ENCODE peak calls at places on chromosomes 11 and 22, in ten cellular contexts. One of them, this sample, is unnamed.

GRCh38 chr11:61702701-61703312 is 22.6 kb downstream of the DAGLA start:
- DNase-seq in GM06990: no peak
- DNase-seq in bronchial epithelial cell: no peak
- DNase-seq in CD4-positive, CD25-positive, alpha-beta regulatory T cell: no peak
- DNase-seq in thoracic aorta: no peak
- DNase-seq in CD8-positive, alpha-beta T cell: no peak
- DNase-seq in left ventricle myocardium inferior: no peak
- DNase-seq in cardiac muscle cell: no peak
- DNase-seq in H1: no peak
- DNase-seq in GM23248: no peak
- DNase-seq in this sample: no peak

GRCh38 chr11:88105952-88106351 is 69.3 kb downstream of the RAB38 start:
- DNase-seq in GM06990: peak; percentile 18
- DNase-seq in bronchial epithelial cell: no peak
- DNase-seq in CD4-positive, CD25-positive, alpha-beta regulatory T cell: no peak
- DNase-seq in thoracic aorta: no peak
- DNase-seq in CD8-positive, alpha-beta T cell: no peak
- DNase-seq in left ventricle myocardium inferior: no peak
- DNase-seq in cardiac muscle cell: no peak
- DNase-seq in H1: no peak
- DNase-seq in GM23248: no peak
- DNase-seq in this sample: no peak

GRCh38 chr11:45238724-45239123 is 47.4 kb downstream of the SYT13 start:
- DNase-seq in GM06990: no peak
- DNase-seq in bronchial epithelial cell: peak; percentile 17
- DNase-seq in CD4-positive, CD25-positive, alpha-beta regulatory T cell: no peak
- DNase-seq in thoracic aorta: no peak
- DNase-seq in CD8-positive, alpha-beta T cell: no peak
- DNase-seq in left ventricle myocardium inferior: no peak
- DNase-seq in cardiac muscle cell: no peak
- DNase-seq in H1: no peak
- DNase-seq in GM23248: peak; percentile 72
- DNase-seq in this sample: no peak

GRCh38 chr11:13261600-13262061 is 16.0 kb upstream of the BMAL1 start:
- DNase-seq in GM06990: no peak
- DNase-seq in bronchial epithelial cell: peak; percentile 94
- DNase-seq in CD4-positive, CD25-positive, alpha-beta regulatory T cell: no peak
- DNase-seq in thoracic aorta: no peak
- DNase-seq in CD8-positive, alpha-beta T cell: no peak
- DNase-seq in left ventricle myocardium inferior: no peak
- DNase-seq in cardiac muscle cell: no peak
- DNase-seq in H1: no peak
- DNase-seq in GM23248: peak; percentile 94
- DNase-seq in this sample: no peak

GRCh38 chr11:77181226-77181625 is 53.2 kb downstream of the MYO7A start:
- DNase-seq in GM06990: no peak
- DNase-seq in bronchial epithelial cell: no peak
- DNase-seq in CD4-positive, CD25-positive, alpha-beta regulatory T cell: no peak
- DNase-seq in thoracic aorta: no peak
- DNase-seq in CD8-positive, alpha-beta T cell: no peak
- DNase-seq in left ventricle myocardium inferior: no peak
- DNase-seq in cardiac muscle cell: no peak
- DNase-seq in H1: no peak
- DNase-seq in GM23248: no peak
- DNase-seq in this sample: no peak

GRCh38 chr22:11605468-11605981 is 3922.5 kb upstream of the OR11H1 start:
- DNase-seq in GM06990: no peak
- DNase-seq in bronchial epithelial cell: no peak
- DNase-seq in CD4-positive, CD25-positive, alpha-beta regulatory T cell: no peak
- DNase-seq in thoracic aorta: no peak
- DNase-seq in CD8-positive, alpha-beta T cell: no peak
- DNase-seq in left ventricle myocardium inferior: no peak
- DNase-seq in cardiac muscle cell: no peak
- DNase-seq in H1: no peak
- DNase-seq in GM23248: no peak
- DNase-seq in this sample: no peak

GRCh38 chr11:112106070-112106469 is 19.4 kb downstream of the SDHD start:
- DNase-seq in GM06990: no peak
- DNase-seq in bronchial epithelial cell: peak; percentile 42
- DNase-seq in CD4-positive, CD25-positive, alpha-beta regulatory T cell: no peak
- DNase-seq in thoracic aorta: no peak
- DNase-seq in CD8-positive, alpha-beta T cell: no peak
- DNase-seq in left ventricle myocardium inferior: no peak
- DNase-seq in cardiac muscle cell: no peak
- DNase-seq in H1: no peak
- DNase-seq in GM23248: no peak
- DNase-seq in this sample: no peak

GRCh38 chr22:23306926-23307325 is 126.6 kb downstream of the BCR start:
- DNase-seq in GM06990: no peak
- DNase-seq in bronchial epithelial cell: no peak
- DNase-seq in CD4-positive, CD25-positive, alpha-beta regulatory T cell: no peak
- DNase-seq in thoracic aorta: no peak
- DNase-seq in CD8-positive, alpha-beta T cell: no peak
- DNase-seq in left ventricle myocardium inferior: no peak
- DNase-seq in cardiac muscle cell: no peak
- DNase-seq in H1: no peak
- DNase-seq in GM23248: no peak
- DNase-seq in this sample: no peak

GRCh38 chr22:29267858-29268510 is at the start of the genes EWSR1 and RHBDD3:
- DNase-seq in GM06990: peak; percentile 97
- DNase-seq in bronchial epithelial cell: peak; percentile 77
- DNase-seq in CD4-positive, CD25-positive, alpha-beta regulatory T cell: peak; percentile 91
- DNase-seq in thoracic aorta: peak; percentile 90
- DNase-seq in CD8-positive, alpha-beta T cell: peak; percentile 99
- DNase-seq in left ventricle myocardium inferior: peak; percentile 95
- DNase-seq in cardiac muscle cell: peak; percentile 96
- DNase-seq in H1: peak; percentile 100
- DNase-seq in GM23248: peak; percentile 99
- DNase-seq in this sample: peak; percentile 96

GRCh38 chr11:7858001-7858400 is 61.3 kb upstream of the OR5P2 start:
- DNase-seq in GM06990: no peak
- DNase-seq in bronchial epithelial cell: peak; percentile 92
- DNase-seq in CD4-positive, CD25-positive, alpha-beta regulatory T cell: no peak
- DNase-seq in thoracic aorta: no peak
- DNase-seq in CD8-positive, alpha-beta T cell: no peak
- DNase-seq in left ventricle myocardium inferior: no peak
- DNase-seq in cardiac muscle cell: no peak
- DNase-seq in H1: no peak
- DNase-seq in GM23248: no peak
- DNase-seq in this sample: no peak

GRCh38 chr11:120153221-120153620 is 15.3 kb upstream of the TRIM29 start:
- DNase-seq in GM06990: no peak
- DNase-seq in bronchial epithelial cell: peak; percentile 90
- DNase-seq in CD4-positive, CD25-positive, alpha-beta regulatory T cell: no peak
- DNase-seq in thoracic aorta: no peak
- DNase-seq in CD8-positive, alpha-beta T cell: no peak
- DNase-seq in left ventricle myocardium inferior: no peak
- DNase-seq in cardiac muscle cell: no peak
- DNase-seq in H1: no peak
- DNase-seq in GM23248: no peak
- DNase-seq in this sample: no peak

GRCh38 chr11:79263001-79263400 is 177.8 kb downstream of the TENM4 start:
- DNase-seq in GM06990: no peak
- DNase-seq in bronchial epithelial cell: no peak
- DNase-seq in CD4-positive, CD25-positive, alpha-beta regulatory T cell: no peak
- DNase-seq in thoracic aorta: no peak
- DNase-seq in CD8-positive, alpha-beta T cell: no peak
- DNase-seq in left ventricle myocardium inferior: peak; percentile 84
- DNase-seq in cardiac muscle cell: no peak
- DNase-seq in H1: no peak
- DNase-seq in GM23248: no peak
- DNase-seq in this sample: no peak

GRCh38 chr11:34791725-34792124 is 124.5 kb downstream of the APIP start:
- DNase-seq in GM06990: no peak
- DNase-seq in bronchial epithelial cell: no peak
- DNase-seq in CD4-positive, CD25-positive, alpha-beta regulatory T cell: no peak
- DNase-seq in thoracic aorta: no peak
- DNase-seq in CD8-positive, alpha-beta T cell: no peak
- DNase-seq in left ventricle myocardium inferior: no peak
- DNase-seq in cardiac muscle cell: no peak
- DNase-seq in H1: no peak
- DNase-seq in GM23248: no peak
- DNase-seq in this sample: no peak

DNA sequence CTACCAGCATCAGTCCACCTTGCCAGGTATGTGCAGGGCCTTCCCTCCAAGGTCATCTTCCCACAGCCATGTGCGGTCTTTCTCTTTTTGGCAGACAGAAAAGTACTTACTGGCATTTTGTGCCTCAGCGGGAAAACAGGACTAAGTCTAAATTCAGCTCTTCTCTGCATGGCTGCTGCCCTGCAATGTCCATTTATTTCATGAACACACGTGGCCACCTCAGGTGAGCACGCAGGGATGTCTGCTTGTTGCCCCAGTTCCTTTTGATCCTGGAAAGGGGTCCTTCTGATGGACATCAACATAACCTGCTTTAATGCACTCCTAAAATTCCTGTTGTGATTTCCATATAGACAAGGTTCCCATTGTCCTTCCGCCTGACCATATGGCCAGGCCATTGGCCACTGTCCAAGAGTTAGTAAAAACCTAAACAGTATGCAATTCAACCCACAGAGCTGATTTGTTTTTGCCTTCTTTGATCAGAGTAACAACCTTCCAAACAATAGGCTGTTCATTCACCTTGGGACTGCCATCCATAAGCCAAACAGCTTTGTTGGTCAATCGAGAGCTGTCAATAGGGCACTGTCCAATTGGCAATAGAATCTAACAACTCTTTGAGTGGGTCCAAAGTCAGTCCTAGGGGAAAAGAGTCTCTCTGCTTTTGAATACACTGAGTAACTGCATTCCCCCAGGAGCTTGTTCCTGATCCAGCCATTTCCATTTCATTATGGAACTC is 5.9 kb downstream of the TREH start:
- DNase-seq in GM06990: no peak
- DNase-seq in bronchial epithelial cell: no peak
- DNase-seq in CD4-positive, CD25-positive, alpha-beta regulatory T cell: no peak
- DNase-seq in thoracic aorta: no peak
- DNase-seq in CD8-positive, alpha-beta T cell: no peak
- DNase-seq in left ventricle myocardium inferior: no peak
- DNase-seq in cardiac muscle cell: no peak
- DNase-seq in H1: no peak
- DNase-seq in GM23248: no peak
- DNase-seq in this sample: no peak
- H3K36me3 ChIP-seq in GM06990: no peaks in the 10 kb centered on the region
- H3K36me3 ChIP-seq in bronchial epithelial cell: no peaks in the 10 kb centered on the region
- H3K36me3 ChIP-seq in CD4-positive, CD25-positive, alpha-beta regulatory T cell: no peaks in the 10 kb centered on the region
- H3K36me3 ChIP-seq in thoracic aorta: no peaks in the 10 kb centered on the region
- H3K36me3 ChIP-seq in CD8-positive, alpha-beta T cell: no peaks in the 10 kb centered on the region
- H3K36me3 ChIP-seq in left ventricle myocardium inferior: no peaks in the 10 kb centered on the region
- H3K36me3 ChIP-seq in cardiac muscle cell: no peaks in the 10 kb centered on the region
- H3K36me3 ChIP-seq in H1: no peaks in the 10 kb centered on the region
- H3K36me3 ChIP-seq in GM23248: no peaks in the 10 kb centered on the region
- H3K36me3 ChIP-seq in this sample: no peaks in the 10 kb centered on the region

GRCh38 chr22:45756558-45756957 is 84.9 kb downstream of the ATXN10 start:
- DNase-seq in GM06990: no peak
- DNase-seq in bronchial epithelial cell: no peak
- DNase-seq in CD4-positive, CD25-positive, alpha-beta regulatory T cell: no peak
- DNase-seq in thoracic aorta: no peak
- DNase-seq in CD8-positive, alpha-beta T cell: no peak
- DNase-seq in left ventricle myocardium inferior: no peak
- DNase-seq in cardiac muscle cell: no peak
- DNase-seq in H1: no peak
- DNase-seq in GM23248: no peak
- DNase-seq in this sample: no peak
- H3K36me3 ChIP-seq in GM06990: peaks cover 11% of the 10 kb centered on the region
- H3K36me3 ChIP-seq in bronchial epithelial cell: no peaks in the 10 kb centered on the region
- H3K36me3 ChIP-seq in CD4-positive, CD25-positive, alpha-beta regulatory T cell: peaks cover 14% of the 10 kb centered on the region
- H3K36me3 ChIP-seq in thoracic aorta: no peaks in the 10 kb centered on the region
- H3K36me3 ChIP-seq in CD8-positive, alpha-beta T cell: no peaks in the 10 kb centered on the region
- H3K36me3 ChIP-seq in left ventricle myocardium inferior: no peaks in the 10 kb centered on the region
- H3K36me3 ChIP-seq in cardiac muscle cell: no peaks in the 10 kb centered on the region
- H3K36me3 ChIP-seq in H1: no peaks in the 10 kb centered on the region
- H3K36me3 ChIP-seq in GM23248: peaks cover 5% of the 10 kb centered on the region
- H3K36me3 ChIP-seq in this sample: no peaks in the 10 kb centered on the region

DNA sequence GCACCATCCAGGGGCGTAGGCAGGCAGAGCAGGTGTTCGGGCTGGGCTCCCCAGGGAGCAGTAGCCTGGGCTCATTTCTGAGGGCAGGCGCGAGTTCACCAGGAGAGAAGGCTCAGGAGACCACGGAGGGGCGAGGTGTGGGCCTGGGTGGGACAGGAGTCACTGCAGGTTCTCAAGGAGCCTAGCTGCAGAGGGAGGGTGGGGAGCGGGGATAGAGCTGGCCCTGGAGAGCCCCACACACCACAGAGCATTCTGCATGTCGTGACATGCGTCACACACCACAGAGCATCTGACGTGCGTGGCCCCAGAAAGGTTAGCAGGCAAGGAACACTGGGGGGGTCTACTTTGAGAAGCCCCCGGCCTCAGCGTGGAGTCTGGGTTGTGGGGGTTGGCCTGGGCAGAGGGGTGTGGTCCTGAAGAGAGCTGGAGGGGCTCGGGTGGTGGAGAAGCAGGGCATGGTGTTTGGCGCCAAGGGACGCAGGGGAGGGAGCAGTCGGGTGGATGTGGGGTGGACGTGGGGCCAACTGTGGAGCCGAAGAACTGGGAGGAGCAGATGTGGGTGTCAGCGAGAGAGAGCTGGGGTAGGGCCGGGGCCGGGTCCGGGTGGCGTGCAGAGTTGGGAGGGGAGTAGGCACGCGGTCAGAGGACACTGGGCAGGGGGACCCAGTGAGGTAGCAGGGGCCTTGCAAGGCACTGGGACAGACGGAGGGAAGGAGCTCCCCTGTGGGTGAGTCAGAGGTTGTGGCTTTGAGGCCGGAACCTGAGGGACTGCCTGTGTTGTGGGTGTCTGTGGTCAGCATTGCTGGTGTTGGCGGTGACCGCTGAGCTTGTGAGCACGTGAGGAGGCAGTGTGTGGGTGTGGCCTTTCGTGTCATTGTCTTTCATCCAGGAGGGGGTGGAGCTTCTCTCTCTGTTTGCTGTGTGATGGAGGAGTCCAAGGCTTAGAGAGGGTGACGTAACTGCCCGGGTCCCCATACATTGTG is 25.5 kb downstream of the CTTN start:
- DNase-seq in GM06990: peak; percentile 57
- DNase-seq in bronchial epithelial cell: no peak
- DNase-seq in CD4-positive, CD25-positive, alpha-beta regulatory T cell: no peak
- DNase-seq in thoracic aorta: no peak
- DNase-seq in CD8-positive, alpha-beta T cell: no peak
- DNase-seq in left ventricle myocardium inferior: no peak
- DNase-seq in cardiac muscle cell: no peak
- DNase-seq in H1: no peak
- DNase-seq in GM23248: peak; percentile 87
- DNase-seq in this sample: peak; percentile 15
- H3K36me3 ChIP-seq in GM06990: no peaks in the 10 kb centered on the region
- H3K36me3 ChIP-seq in bronchial epithelial cell: peaks cover 55% of the 10 kb centered on the region
- H3K36me3 ChIP-seq in CD4-positive, CD25-positive, alpha-beta regulatory T cell: no peaks in the 10 kb centered on the region
- H3K36me3 ChIP-seq in thoracic aorta: peaks cover 63% of the 10 kb centered on the region
- H3K36me3 ChIP-seq in CD8-positive, alpha-beta T cell: no peaks in the 10 kb centered on the region
- H3K36me3 ChIP-seq in left ventricle myocardium inferior: peaks cover 97% of the 10 kb centered on the region
- H3K36me3 ChIP-seq in cardiac muscle cell: peaks cover 44% of the 10 kb centered on the region
- H3K36me3 ChIP-seq in H1: peaks cover 66% of the 10 kb centered on the region
- H3K36me3 ChIP-seq in GM23248: peaks cover 53% of the 10 kb centered on the region
- H3K36me3 ChIP-seq in this sample: no peaks in the 10 kb centered on the region

GRCh38 chr11:586376-587316 is 10.4 kb downstream of the PHRF1 start:
- DNase-seq in GM06990: no peak
- DNase-seq in bronchial epithelial cell: no peak
- DNase-seq in CD4-positive, CD25-positive, alpha-beta regulatory T cell: no peak
- DNase-seq in thoracic aorta: no peak
- DNase-seq in CD8-positive, alpha-beta T cell: no peak
- DNase-seq in left ventricle myocardium inferior: no peak
- DNase-seq in cardiac muscle cell: no peak
- DNase-seq in H1: no peak
- DNase-seq in GM23248: no peak
- DNase-seq in this sample: no peak
- H3K36me3 ChIP-seq in GM06990: peaks cover 45% of the 10 kb centered on the region
- H3K36me3 ChIP-seq in bronchial epithelial cell: peaks cover 38% of the 10 kb centered on the region
- H3K36me3 ChIP-seq in CD4-positive, CD25-positive, alpha-beta regulatory T cell: peaks cover 71% of the 10 kb centered on the region
- H3K36me3 ChIP-seq in thoracic aorta: peaks cover 78% of the 10 kb centered on the region
- H3K36me3 ChIP-seq in CD8-positive, alpha-beta T cell: peaks cover 39% of the 10 kb centered on the region
- H3K36me3 ChIP-seq in left ventricle myocardium inferior: peaks cover 92% of the 10 kb centered on the region
- H3K36me3 ChIP-seq in cardiac muscle cell: peaks cover 25% of the 10 kb centered on the region
- H3K36me3 ChIP-seq in H1: peaks cover 46% of the 10 kb centered on the region
- H3K36me3 ChIP-seq in GM23248: peaks cover 5% of the 10 kb centered on the region
- H3K36me3 ChIP-seq in this sample: peaks cover 36% of the 10 kb centered on the region